ENCODE peak calls at places on chromosomes 5 and 9, in four cellular contexts. One of them, this sample, is unnamed. For H3K36me3, the result is how much of the 10 kb centered on the place peaks cover.

GRCh38 chr9:100028201-100028784 is 70.5 kb downstream of the ERP44 start:
- DNase-seq in uterus: peak
- DNase-seq in left ventricle myocardium inferior: peak
- DNase-seq in sigmoid colon: peak
- DNase-seq in this sample: peak

GRCh38 chr9:91817493-91818225 is 132.4 kb downstream of the ROR2 start:
- DNase-seq in left ventricle myocardium inferior: no peak
- DNase-seq in sigmoid colon: peak
- DNase-seq in uterus: peak
- DNase-seq in this sample: no peak

GRCh38 chr5:124902097-124902821 is 155.8 kb upstream of the ZNF608 start:
- DNase-seq in left ventricle myocardium inferior: no peak
- DNase-seq in sigmoid colon: no peak
- DNase-seq in uterus: no peak
- DNase-seq in this sample: no peak

GRCh38 chr9:114093761-114094505 is 5.2 kb downstream of the KIF12 start:
- DNase-seq in uterus: no peak
- DNase-seq in left ventricle myocardium inferior: no peak
- DNase-seq in sigmoid colon: peak
- DNase-seq in this sample: no peak

GRCh38 chr9:105978822-105979221 is 284.5 kb downstream of the TMEM38B start:
- DNase-seq in uterus: no peak
- DNase-seq in sigmoid colon: no peak
- DNase-seq in left ventricle myocardium inferior: no peak
- DNase-seq in this sample: no peak

GRCh38 chr9:15142903-15143534 is 164.0 kb downstream of the TTC39B start:
- DNase-seq in left ventricle myocardium inferior: no peak
- DNase-seq in uterus: no peak
- DNase-seq in sigmoid colon: no peak
- DNase-seq in this sample: peak

GRCh38 chr5:149941795-149942194 is 2.8 kb downstream of the PDE6A start:
- DNase-seq in uterus: no peak
- DNase-seq in left ventricle myocardium inferior: no peak
- DNase-seq in sigmoid colon: no peak
- DNase-seq in this sample: no peak

GRCh38 chr5:17118631-17119030 is 98.8 kb upstream of the BASP1 start:
- DNase-seq in left ventricle myocardium inferior: no peak
- DNase-seq in uterus: peak
- DNase-seq in sigmoid colon: peak
- DNase-seq in this sample: no peak

GRCh38 chr9:111483862-111484563 is at the start of gene ECPAS:
- DNase-seq in sigmoid colon: peak
- DNase-seq in left ventricle myocardium inferior: peak
- DNase-seq in uterus: peak
- DNase-seq in this sample: peak

GRCh38 chr9:109910616-109911568 is 130.9 kb downstream of the PALM2AKAP2 start:
- DNase-seq in sigmoid colon: no peak
- DNase-seq in left ventricle myocardium inferior: no peak
- DNase-seq in uterus: no peak
- DNase-seq in this sample: no peak

GRCh38 chr9:137640862-137641261 is 22.1 kb downstream of the EHMT1 start:
- DNase-seq in uterus: no peak
- DNase-seq in sigmoid colon: no peak
- DNase-seq in left ventricle myocardium inferior: no peak
- DNase-seq in this sample: no peak

GRCh38 chr9:136083558-136084190 is 11.4 kb downstream of the NACC2 start:
- DNase-seq in sigmoid colon: peak
- DNase-seq in left ventricle myocardium inferior: peak
- DNase-seq in uterus: no peak
- DNase-seq in this sample: no peak

GRCh38 chr5:54383225-54383624 is 72.3 kb upstream of the HSPB3 start:
- DNase-seq in left ventricle myocardium inferior: no peak
- DNase-seq in sigmoid colon: no peak
- DNase-seq in uterus: no peak
- DNase-seq in this sample: no peak

GRCh38 chr5:4989121-4989520 is 151.0 kb upstream of the ADAMTS16 start:
- DNase-seq in sigmoid colon: no peak
- DNase-seq in uterus: no peak
- DNase-seq in left ventricle myocardium inferior: no peak
- DNase-seq in this sample: no peak

GRCh38 chr5:158463971-158464370 is 605.0 kb upstream of the CLINT1 start:
- DNase-seq in left ventricle myocardium inferior: peak
- DNase-seq in uterus: peak
- DNase-seq in sigmoid colon: peak
- DNase-seq in this sample: no peak

GRCh38 chr5:103708601-103709000 is 146.0 kb upstream of the NUDT12 start:
- DNase-seq in sigmoid colon: no peak
- DNase-seq in left ventricle myocardium inferior: no peak
- DNase-seq in uterus: no peak
- DNase-seq in this sample: no peak

GRCh38 chr5:40521925-40522324 is 157.8 kb upstream of the PTGER4 start:
- DNase-seq in left ventricle myocardium inferior: no peak
- DNase-seq in uterus: no peak
- DNase-seq in sigmoid colon: no peak
- DNase-seq in this sample: no peak

GRCh38 chr9:97907051-97907450 is 15.2 kb downstream of the TRMO start:
- DNase-seq in left ventricle myocardium inferior: no peak
- DNase-seq in sigmoid colon: no peak
- DNase-seq in uterus: no peak
- DNase-seq in this sample: peak

GRCh38 chr5:137360607-137361006 is 138.5 kb downstream of the SPOCK1 start:
- DNase-seq in sigmoid colon: no peak
- DNase-seq in left ventricle myocardium inferior: no peak
- DNase-seq in uterus: no peak
- DNase-seq in this sample: no peak

GRCh38 chr9:109843651-109844050 is 63.7 kb downstream of the PALM2AKAP2 start:
- DNase-seq in sigmoid colon: no peak
- DNase-seq in left ventricle myocardium inferior: peak
- DNase-seq in uterus: no peak
- DNase-seq in this sample: no peak

GRCh38 chr5:134070979-134071849 is 43.3 kb upstream of the TCF7 start:
- DNase-seq in uterus: no peak
- DNase-seq in sigmoid colon: peak
- DNase-seq in left ventricle myocardium inferior: no peak
- DNase-seq in this sample: no peak

GRCh38 chr5:107663697-107664096 is 7.0 kb downstream of the EFNA5 start:
- DNase-seq in uterus: no peak
- DNase-seq in left ventricle myocardium inferior: no peak
- DNase-seq in sigmoid colon: no peak
- DNase-seq in this sample: no peak

GRCh38 chr5:61431923-61432620 is 100.0 kb downstream of the ZSWIM6 start:
- DNase-seq in sigmoid colon: no peak
- DNase-seq in uterus: no peak
- DNase-seq in left ventricle myocardium inferior: no peak
- DNase-seq in this sample: no peak

GRCh38 chr5:68962632-68963484 is 131.0 kb upstream of the SLC30A5 start:
- DNase-seq in left ventricle myocardium inferior: peak
- DNase-seq in sigmoid colon: peak
- DNase-seq in uterus: peak
- DNase-seq in this sample: no peak

GRCh38 chr5:149452665-149453617 is 73.8 kb upstream of the IL17B start:
- DNase-seq in uterus: peak
- DNase-seq in sigmoid colon: peak
- DNase-seq in left ventricle myocardium inferior: peak
- DNase-seq in this sample: no peak

GRCh38 chr5:116076496-116076895 is 8.3 kb upstream of the COMMD10 start:
- DNase-seq in left ventricle myocardium inferior: no peak
- DNase-seq in uterus: no peak
- DNase-seq in sigmoid colon: no peak
- DNase-seq in this sample: no peak

DNA sequence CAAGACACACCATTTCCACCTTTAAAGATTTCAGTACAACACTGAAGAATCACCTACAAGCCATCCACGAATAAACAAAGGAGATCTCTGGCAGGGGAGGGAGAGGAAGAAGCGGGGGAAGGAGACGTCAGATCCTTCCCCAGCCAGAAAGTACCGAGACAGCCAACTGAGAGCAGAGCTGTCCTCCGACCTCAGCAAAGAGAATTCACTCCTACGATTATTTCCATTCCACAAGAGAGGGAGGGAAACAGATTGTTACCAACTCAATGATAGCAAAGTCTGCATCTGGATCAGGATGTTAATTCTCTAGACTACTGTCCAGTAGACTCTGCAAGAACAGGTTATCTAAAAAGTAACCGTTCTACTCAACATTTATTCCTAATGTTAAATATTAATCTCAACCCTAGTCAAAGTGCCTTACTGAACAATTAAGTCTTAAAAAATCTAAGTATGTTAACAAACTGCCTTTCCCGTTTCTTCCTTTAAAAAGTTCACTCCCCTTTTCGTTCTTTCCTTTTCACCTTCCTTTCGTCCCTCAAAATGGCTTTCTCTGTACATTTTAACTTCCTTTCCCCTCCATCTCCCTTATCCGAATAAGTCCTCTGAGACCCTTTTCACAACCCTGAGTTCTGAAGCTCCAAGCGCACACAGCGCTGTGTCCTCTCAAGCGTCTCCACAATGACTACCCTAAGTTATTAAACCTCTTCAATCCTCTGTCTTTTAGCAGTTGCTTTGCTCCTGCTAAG is 1.4 kb downstream of the CHD1 start:
- DNase-seq in left ventricle myocardium inferior: peak
- DNase-seq in sigmoid colon: peak
- DNase-seq in uterus: peak
- DNase-seq in this sample: peak
- H3K27ac ChIP-seq in left ventricle myocardium inferior: peak
- H3K27ac ChIP-seq in sigmoid colon: peak
- H3K27ac ChIP-seq in uterus: peak
- H3K27ac ChIP-seq in this sample: peak

DNA sequence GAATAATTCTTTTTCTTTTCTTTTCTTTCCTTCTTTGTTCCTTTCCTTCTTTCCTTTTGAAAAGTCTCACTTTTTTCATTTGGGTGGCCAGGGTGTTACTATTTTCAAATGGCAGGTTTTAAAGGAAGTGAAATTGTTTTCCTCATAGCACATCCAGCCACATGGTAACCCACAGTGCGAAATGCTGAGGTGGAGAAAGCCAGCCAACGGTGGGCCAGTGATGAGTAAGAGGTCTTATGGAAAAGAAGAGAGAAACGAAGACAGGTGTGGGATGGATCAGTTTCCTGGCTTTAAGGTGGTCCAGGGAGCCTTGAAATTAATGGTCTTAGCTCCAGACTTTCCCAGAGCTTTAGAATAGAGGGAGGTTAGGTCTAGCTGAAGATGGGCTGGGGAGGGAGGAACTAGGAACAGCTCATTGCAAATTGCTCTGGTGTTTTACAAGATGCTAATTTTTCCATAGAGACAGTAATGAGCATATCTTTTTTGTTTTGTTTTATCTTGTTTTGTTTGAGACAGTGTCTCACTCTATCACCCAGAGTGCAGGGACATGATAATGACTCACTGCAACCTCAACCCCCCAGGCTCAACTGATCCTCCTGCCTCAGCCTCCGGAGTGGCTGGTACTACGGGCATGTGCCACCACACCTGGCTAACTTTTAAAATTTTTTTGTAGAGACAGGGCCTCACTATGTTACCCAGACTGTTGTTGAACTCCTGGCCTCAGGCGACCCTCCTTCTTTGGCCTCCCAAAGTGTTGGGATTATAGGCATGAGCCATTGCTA is 17.8 kb downstream of the ITK start:
- DNase-seq in uterus: no peak
- DNase-seq in left ventricle myocardium inferior: no peak
- DNase-seq in sigmoid colon: no peak
- DNase-seq in this sample: no peak
- H3K4me3 ChIP-seq in uterus: no peak
- H3K4me3 ChIP-seq in left ventricle myocardium inferior: no peak
- H3K4me3 ChIP-seq in sigmoid colon: no peak
- H3K4me3 ChIP-seq in this sample: no peak

GRCh38 chr5:147400836-147401235 is 109.0 kb downstream of the DPYSL3 start:
- DNase-seq in left ventricle myocardium inferior: no peak
- DNase-seq in sigmoid colon: no peak
- DNase-seq in uterus: no peak
- DNase-seq in this sample: no peak

GRCh38 chr5:147406636-147407035 is 103.2 kb downstream of the DPYSL3 start:
- DNase-seq in left ventricle myocardium inferior: no peak
- DNase-seq in sigmoid colon: no peak
- DNase-seq in uterus: no peak
- DNase-seq in this sample: no peak

GRCh38 chr5:147404706-147405105 is 105.2 kb downstream of the DPYSL3 start:
- DNase-seq in left ventricle myocardium inferior: no peak
- DNase-seq in uterus: no peak
- DNase-seq in sigmoid colon: no peak
- DNase-seq in this sample: no peak

GRCh38 chr5:147407094-147407681 is 102.7 kb downstream of the DPYSL3 start:
- DNase-seq in uterus: peak
- DNase-seq in left ventricle myocardium inferior: no peak
- DNase-seq in sigmoid colon: no peak
- DNase-seq in this sample: no peak

GRCh38 chr5:147403659-147404640 is 105.9 kb downstream of the DPYSL3 start:
- DNase-seq in uterus: peak
- DNase-seq in left ventricle myocardium inferior: no peak
- DNase-seq in sigmoid colon: peak
- DNase-seq in this sample: no peak
- H3K36me3 ChIP-seq in uterus: under half
- H3K36me3 ChIP-seq in left ventricle myocardium inferior: under half
- H3K36me3 ChIP-seq in sigmoid colon: under half
- H3K36me3 ChIP-seq in this sample: under half

DNA sequence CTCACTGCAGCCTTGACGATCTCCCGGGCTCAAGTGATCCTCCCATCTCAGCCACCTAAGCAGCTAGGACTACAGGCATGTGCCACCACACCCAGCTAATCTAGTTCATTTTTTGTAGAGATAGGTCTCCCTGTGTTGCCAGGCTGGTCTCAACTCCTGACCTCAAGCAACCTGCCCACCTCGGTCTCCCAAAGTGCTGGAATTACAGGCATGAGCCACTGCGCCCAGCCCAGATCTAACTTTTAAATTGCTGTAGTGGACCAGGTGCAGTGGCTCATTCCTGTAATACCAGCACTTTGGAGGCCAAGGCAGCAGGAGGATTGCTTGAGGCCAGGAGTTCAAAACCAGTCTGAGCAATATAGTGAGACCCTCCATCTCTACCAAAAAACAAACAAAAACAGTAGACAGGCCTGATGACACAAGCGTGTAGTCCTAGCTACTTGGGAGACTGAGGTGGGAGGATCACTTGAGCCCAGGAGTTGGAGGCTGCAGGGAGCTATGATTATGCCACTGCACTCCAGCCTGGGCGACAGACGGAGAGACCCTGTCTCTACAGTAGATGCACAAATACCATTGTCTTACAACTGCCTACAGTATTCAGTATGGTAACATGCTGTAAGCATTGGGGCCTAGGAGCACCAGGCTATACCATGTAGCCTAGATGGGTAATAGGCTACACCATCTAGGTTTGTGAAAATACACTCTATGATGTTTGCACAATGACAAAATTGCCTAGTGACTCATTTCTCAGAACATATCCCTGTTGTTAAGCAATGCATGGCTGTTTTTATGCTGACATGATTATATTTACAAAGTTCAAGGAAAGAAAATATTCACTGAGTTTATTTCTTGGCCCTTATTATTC is 1.5 kb upstream of the SIT1 start:
- DNase-seq in uterus: no peak
- DNase-seq in left ventricle myocardium inferior: no peak
- DNase-seq in sigmoid colon: no peak
- DNase-seq in this sample: no peak
- H3K27ac ChIP-seq in uterus: no peak
- H3K27ac ChIP-seq in left ventricle myocardium inferior: no peak
- H3K27ac ChIP-seq in sigmoid colon: no peak
- H3K27ac ChIP-seq in this sample: peak

This sample was measured in CD4-positive, alpha-beta memory T cell.